ENCODE peak calls at places on chromosomes 4 and X, in nine cellular contexts. N is Calu3, X is AG10803, S is testis, B is MCF 10A, K is GM10248, P is progenitor cell of endocrine pancreas, Z is RWPE1, U is body of pancreas. J is an unnamed sample.

GRCh38 chr4:24770111-24770584 is 25.2 kb upstream of the SOD3 start:
- DNase-seq in S (no peak), N (peak), B (peak), K (peak), P (no peak), Z (peak), U (no peak), X (peak), J (no peak)

GRCh38 chrX:72545990-72546389 is 26.7 kb downstream of the HDAC8 start:
- DNase-seq in N (peak), K (no peak), X (no peak), U (peak), P (no peak), S (no peak), Z (no peak), B (peak), J (no peak)

GRCh38 chr4:19924761-19925160 is 326.9 kb upstream of the SLIT2 start:
- DNase-seq in K (no peak), X (no peak), Z (no peak), U (no peak), N (no peak), P (no peak), B (peak), S (no peak), J (no peak)

GRCh38 chrX:150298841-150299551 is 64.1 kb upstream of the MAMLD1 start:
- DNase-seq in Z (no peak), P (no peak), U (no peak), S (no peak), K (no peak), B (no peak), X (no peak), N (no peak), J (no peak)

GRCh38 chrX:153057281-153057680 is 1.0 kb downstream of the PNMA3 start:
- DNase-seq in Z (no peak), U (no peak), P (no peak), S (no peak), B (no peak), K (no peak), X (no peak), N (no peak), J (no peak)

GRCh38 chrX:49262603-49263002 is 1.9 kb downstream of the FOXP3 start:
- DNase-seq in B (no peak), U (no peak), S (no peak), N (no peak), P (no peak), X (no peak), Z (no peak), K (no peak), J (no peak)

GRCh38 chr4:112063260-112063659 is 82.0 kb upstream of the FAM241A start:
- DNase-seq in Z (no peak), X (no peak), P (no peak), U (no peak), S (no peak), B (peak), N (no peak), K (no peak), J (no peak)

GRCh38 chrX:74419861-74420193 is 1.5 kb upstream of the SLC16A2 start:
- DNase-seq in U (peak), K (no peak), B (no peak), P (no peak), X (no peak), Z (peak), S (peak), N (no peak), J (peak)

GRCh38 chrX:133819546-133819945 is 165.8 kb downstream of the GPC3 start:
- DNase-seq in S (no peak), K (no peak), P (no peak), B (no peak), U (no peak), X (no peak), N (no peak), Z (no peak), J (no peak)

GRCh38 chrX:48083212-48083611 is 11.8 kb upstream of the ZNF630 start:
- DNase-seq in X (peak), N (peak), P (no peak), B (peak), Z (peak), S (peak), K (peak), U (peak), J (peak)

GRCh38 chrX:69555396-69556023 is 51.4 kb downstream of the NALF2 start:
- DNase-seq in Z (no peak), K (no peak), N (no peak), S (peak), X (no peak), U (no peak), B (no peak), P (no peak), J (no peak)

GRCh38 chr4:150001815-150002214 is 76.4 kb upstream of the DCLK2 start:
- DNase-seq in U (no peak), N (no peak), K (no peak), S (no peak), P (no peak), B (peak), X (no peak), Z (no peak), J (no peak)

GRCh38 chr4:180336494-180337090 is 1906.6 kb upstream of the TENM3 start:
- DNase-seq in U (no peak), S (no peak), K (no peak), Z (no peak), B (no peak), P (no peak), X (no peak), N (peak), J (no peak)

GRCh38 chr4:89305712-89306437 is 1.7 kb downstream of the GPRIN3 start:
- DNase-seq in U (peak), B (peak), P (no peak), Z (no peak), K (no peak), N (peak), X (peak), S (no peak), J (no peak)

GRCh38 chrX:69163936-69164741 is 1.1 kb downstream of the PJA1 start:
- DNase-seq in K (peak), X (no peak), S (peak), P (no peak), U (peak), N (no peak), Z (peak), B (no peak), J (no peak)

GRCh38 chr4:110808371-110808878 is 185.5 kb upstream of the PITX2 start:
- DNase-seq in Z (peak), U (no peak), N (peak), B (peak), K (no peak), X (no peak), S (no peak), P (no peak), J (no peak)

GRCh38 chr4:119238068-119238722 is 25.7 kb downstream of the USP53 start:
- DNase-seq in N (no peak), B (no peak), Z (no peak), S (no peak), K (peak), P (no peak), U (no peak), X (no peak), J (no peak)

GRCh38 chr4:75555294-75556164 is at the start of gene ODAPH:
- DNase-seq in N (peak), X (no peak), K (peak), U (no peak), P (no peak), B (peak), Z (peak), S (no peak), J (no peak)

GRCh38 chr4:141636771-141637460 is 533 bp downstream of the IL15 start:
- DNase-seq in X (peak), N (peak), Z (peak), U (peak), S (peak), K (peak), B (peak), P (peak), J (peak)

GRCh38 chrX:116694046-116694445 is 231.3 kb upstream of the CT83 start:
- DNase-seq in Z (no peak), S (peak), B (no peak), P (no peak), X (no peak), N (no peak), U (no peak), K (no peak), J (no peak)

GRCh38 chr4:119692001-119692400 is 63.4 kb upstream of the PDE5A start:
- DNase-seq in S (no peak), B (no peak), N (no peak), Z (no peak), X (peak), K (no peak), U (no peak), P (no peak), J (no peak)

GRCh38 chrX:17588303-17588702 is 149.0 kb upstream of the SCML1 start:
- DNase-seq in S (no peak), B (no peak), K (no peak), Z (no peak), P (no peak), X (no peak), U (no peak), N (no peak), J (no peak)

GRCh38 chrX:21975827-21976226 is 35.3 kb downstream of the SMS start:
- DNase-seq in S (no peak), B (peak), Z (no peak), P (no peak), X (peak), N (no peak), K (no peak), U (no peak), J (no peak)

GRCh38 chr4:145954924-145955339 is 16.3 kb upstream of the ZNF827 start:
- DNase-seq in B (peak), X (peak), S (no peak), N (peak), Z (peak), P (no peak), U (peak), K (no peak), J (no peak)

DNA sequence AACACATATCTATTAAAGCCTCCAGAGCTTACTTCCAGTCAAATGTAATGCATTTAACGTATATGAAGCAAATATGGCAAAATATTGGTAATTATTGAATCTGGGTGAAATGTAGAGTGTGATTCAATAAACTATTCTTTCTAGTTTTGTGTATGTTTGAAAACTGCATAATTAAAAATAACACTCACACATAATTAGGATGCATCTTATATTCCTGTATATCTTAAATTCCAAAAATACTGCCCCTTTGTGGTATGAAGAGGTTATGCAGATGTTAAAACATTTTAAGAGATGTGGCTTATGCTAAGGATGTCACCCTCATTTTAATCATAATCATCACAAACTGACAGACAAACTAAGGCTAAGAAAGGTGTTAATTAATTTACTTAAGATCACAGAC is 182.9 kb downstream of the COX18 start:
- DNase-seq in Z (peak), B (peak), K (no peak), U (no peak), X (no peak), S (no peak), P (no peak), N (no peak), J (no peak)
- TF ChIP-seq CTCF in Z (no peak), B (peak), K (peak), U (no peak), X (peak), S (no peak), P (peak), N (no peak), J (peak)

GRCh38 chr4:85968945-85969830 is 390.7 kb downstream of the MAPK10 start:
- DNase-seq in X (peak), K (peak), N (no peak), P (no peak), B (peak), S (no peak), Z (peak), U (peak), J (no peak)
- TF ChIP-seq CTCF in X (peak), K (peak), N (no peak), P (peak), B (peak), S (peak), Z (peak), U (peak), J (peak)

DNA sequence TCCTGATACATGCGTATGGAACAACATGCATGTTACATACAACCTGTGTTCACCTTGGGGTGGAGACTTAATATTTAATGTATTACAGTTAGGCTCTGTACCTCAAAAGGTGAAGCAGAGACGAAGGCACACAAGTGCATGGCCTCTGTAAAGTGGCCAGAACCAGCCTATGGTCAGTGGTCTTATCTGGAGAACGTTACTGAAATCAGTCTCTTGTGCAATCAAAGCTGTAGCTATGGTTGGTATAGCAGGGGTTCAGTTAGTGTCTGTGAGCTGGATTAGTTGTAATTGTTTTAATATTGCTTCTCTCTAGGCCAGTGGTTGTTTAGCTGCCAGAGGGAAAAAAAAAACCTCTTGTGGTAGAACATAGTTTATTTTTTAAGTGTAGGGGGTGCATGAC is 2.2 kb upstream of the TMEM33 start:
- DNase-seq in Z (no peak), P (no peak), X (no peak), B (no peak), K (no peak), S (no peak), U (no peak), N (no peak), J (no peak)
- TF ChIP-seq CTCF in Z (no peak), P (no peak), X (no peak), B (no peak), K (no peak), S (no peak), U (no peak), N (no peak), J (no peak)

GRCh38 chr4:140373328-140374129 is at the start of gene SCOC:
- DNase-seq in P (peak), S (peak), B (peak), K (peak), X (peak), Z (peak), N (peak), U (peak), J (peak)

GRCh38 chr4:140374130-140374477 is 658 bp downstream of the SCOC start:
- DNase-seq in P (no peak), Z (peak), U (no peak), X (peak), S (no peak), K (no peak), N (no peak), B (peak), J (no peak)

GRCh38 chr4:140367738-140368137 is 5.7 kb upstream of the SCOC start:
- DNase-seq in Z (peak), N (peak), K (no peak), P (no peak), X (peak), S (no peak), U (no peak), B (peak), J (no peak)

GRCh38 chr4:140368686-140369085 is 4.8 kb upstream of the SCOC start:
- DNase-seq in U (no peak), B (no peak), N (no peak), Z (no peak), K (no peak), S (no peak), X (no peak), P (no peak), J (no peak)

GRCh38 chr4:140372607-140373327 is 679 bp upstream of the SCOC start:
- DNase-seq in B (peak), X (peak), K (peak), S (peak), U (no peak), P (no peak), Z (peak), N (no peak), J (no peak)
- TF ChIP-seq CTCF in B (peak), X (no peak), K (no peak), S (peak), U (peak), P (peak), Z (no peak), N (no peak), J (no peak)

GRCh38 chrX:19879181-19879580 is 8.2 kb downstream of the SH3KBP1 start:
- DNase-seq in U (no peak), S (no peak), N (no peak), Z (no peak), P (no peak), X (no peak), B (no peak), K (no peak), J (no peak)
- TF ChIP-seq CTCF in U (no peak), S (no peak), N (no peak), Z (no peak), P (no peak), X (no peak), B (no peak), K (no peak), J (no peak)

GRCh38 chr4:151325320-151326246 is at the start of gene SH3D19:
- DNase-seq in N (peak), B (peak), P (peak), U (peak), X (peak), S (peak), Z (peak), K (peak), J (peak)
- TF ChIP-seq CTCF in N (no peak), B (no peak), P (peak), U (peak), X (no peak), S (no peak), Z (no peak), K (no peak), J (no peak)

GRCh38 chrX:43405191-43405590 is 250.9 kb upstream of the MAOA start:
- DNase-seq in N (no peak), U (no peak), S (no peak), B (peak), P (no peak), K (no peak), X (peak), Z (no peak), J (no peak)
- TF ChIP-seq CTCF in N (no peak), U (no peak), S (no peak), B (no peak), P (no peak), K (no peak), X (no peak), Z (no peak), J (no peak)

GRCh38 chr4:8687083-8687482 is 94.5 kb downstream of the CPZ start:
- DNase-seq in S (no peak), P (no peak), Z (no peak), U (no peak), K (no peak), N (no peak), X (no peak), B (no peak), J (no peak)

GRCh38 chr4:8688908-8689445 is 96.4 kb downstream of the CPZ start:
- DNase-seq in K (no peak), P (no peak), N (no peak), Z (no peak), S (no peak), B (no peak), X (no peak), U (no peak), J (no peak)

GRCh38 chr4:8690216-8690786 is 97.7 kb downstream of the CPZ start:
- DNase-seq in B (no peak), S (no peak), P (no peak), Z (no peak), U (no peak), N (no peak), K (no peak), X (no peak), J (no peak)

GRCh38 chr4:8689741-8690140 is 97.2 kb downstream of the CPZ start:
- DNase-seq in N (no peak), K (no peak), X (no peak), U (no peak), Z (no peak), B (no peak), S (no peak), P (no peak), J (no peak)

DNA sequence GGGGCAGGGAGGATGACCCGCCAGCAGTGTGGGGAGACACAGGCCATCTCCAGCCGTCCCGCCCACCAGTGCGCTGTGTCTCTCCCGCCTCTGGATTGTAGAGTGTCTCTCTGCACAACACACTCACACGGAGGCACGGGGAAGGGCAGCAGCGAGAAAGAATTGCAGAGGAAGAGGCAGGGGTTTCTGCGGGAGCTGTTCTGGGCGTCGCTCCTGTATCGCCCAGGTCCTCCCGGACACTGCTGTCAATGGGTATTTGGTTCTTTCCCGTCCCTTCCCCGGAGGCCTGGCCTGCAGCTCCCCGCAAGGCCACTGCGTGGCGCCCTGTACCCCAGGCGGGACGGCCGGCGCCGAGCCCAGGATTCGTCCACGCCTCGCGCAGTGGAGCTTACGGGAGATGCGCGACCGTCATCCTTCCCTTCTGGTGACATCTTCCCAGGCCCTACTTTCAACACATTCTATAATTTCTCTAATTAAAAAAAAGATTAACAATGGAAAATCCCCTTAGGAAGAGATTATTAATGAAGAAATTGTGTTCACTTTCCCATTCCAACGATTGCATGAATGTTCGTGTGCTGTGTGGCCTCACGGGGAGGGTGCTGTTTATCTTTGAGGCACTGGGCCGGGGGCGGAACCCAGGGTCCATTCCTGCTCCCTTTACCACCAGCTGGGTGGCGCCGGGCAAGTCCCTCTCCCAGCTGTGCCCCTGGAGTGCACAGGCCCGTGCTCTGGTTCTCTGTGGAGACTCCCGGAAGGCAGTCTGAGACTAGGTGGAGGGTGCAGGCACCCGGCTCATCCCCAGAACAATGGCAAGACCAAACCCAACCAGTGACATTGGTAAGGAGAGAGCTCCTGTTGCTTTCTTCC is 95.7 kb downstream of the CPZ start:
- DNase-seq in N (no peak), S (peak), K (no peak), B (peak), P (peak), U (peak), Z (peak), X (no peak), J (peak)
- TF ChIP-seq CTCF in N (no peak), S (peak), K (peak), B (peak), P (peak), U (peak), Z (peak), X (peak), J (peak)

GRCh38 chr4:41260315-41260714 is 3.6 kb downstream of the UCHL1 start:
- DNase-seq in K (no peak), P (no peak), S (no peak), X (no peak), B (no peak), Z (no peak), U (no peak), N (no peak), J (no peak)

GRCh38 chr4:41257901-41258300 is 1.2 kb downstream of the UCHL1 start:
- DNase-seq in B (no peak), N (no peak), K (no peak), U (no peak), Z (no peak), P (no peak), S (no peak), X (no peak), J (no peak)

GRCh38 chr4:41257257-41257900 is 651 bp downstream of the UCHL1 start:
- DNase-seq in X (peak), Z (peak), U (peak), K (peak), B (peak), N (peak), P (peak), S (peak), J (peak)

GRCh38 chr4:41256740-41257256 is at the start of gene UCHL1:
- DNase-seq in Z (no peak), U (peak), N (no peak), B (no peak), P (peak), X (peak), K (peak), S (peak), J (peak)

GRCh38 chr4:41258783-41259182 is 2.1 kb downstream of the UCHL1 start:
- DNase-seq in Z (peak), S (peak), U (peak), K (no peak), N (peak), X (peak), P (no peak), B (peak), J (peak)
- TF ChIP-seq CTCF in Z (peak), S (peak), U (peak), K (no peak), N (peak), X (peak), P (peak), B (peak), J (no peak)